ENCODE peak calls at places on chromosomes 7 and 10, in seven cellular contexts. One of them, this sample, is unnamed.

GRCh38 chr7:6260291-6261183 is 11.9 kb downstream of the CYTH3 start:
- DNase-seq in right lobe of liver: no peak
- DNase-seq in fibroblast of lung: peak; percentile 58
- DNase-seq in cardiac muscle cell: peak; percentile 62
- DNase-seq in HepG2: no peak
- DNase-seq in GM23338: no peak
- DNase-seq in adrenal gland: no peak
- DNase-seq in this sample: no peak

GRCh38 chr10:122427280-122427679 is 27.2 kb upstream of the ARMS2 start:
- DNase-seq in GM23338: no peak
- DNase-seq in fibroblast of lung: no peak
- DNase-seq in adrenal gland: no peak
- DNase-seq in HepG2: no peak
- DNase-seq in cardiac muscle cell: no peak
- DNase-seq in right lobe of liver: no peak
- DNase-seq in this sample: no peak

GRCh38 chr7:102872460-102872859 is 40.3 kb upstream of the LRRC17 start:
- DNase-seq in fibroblast of lung: peak; percentile 81
- DNase-seq in cardiac muscle cell: peak; percentile 88
- DNase-seq in adrenal gland: no peak
- DNase-seq in HepG2: no peak
- DNase-seq in GM23338: no peak
- DNase-seq in right lobe of liver: no peak
- DNase-seq in this sample: no peak

GRCh38 chr7:155166673-155167370 is 96.7 kb downstream of the HTR5A start:
- DNase-seq in adrenal gland: peak; percentile 75
- DNase-seq in cardiac muscle cell: peak; percentile 90
- DNase-seq in HepG2: no peak
- DNase-seq in fibroblast of lung: peak; percentile 99
- DNase-seq in GM23338: no peak
- DNase-seq in right lobe of liver: no peak
- DNase-seq in this sample: peak; percentile 69

GRCh38 chr10:80451132-80451531 is 3.0 kb upstream of the TSPAN14 start:
- DNase-seq in fibroblast of lung: no peak
- DNase-seq in HepG2: no peak
- DNase-seq in cardiac muscle cell: no peak
- DNase-seq in right lobe of liver: no peak
- DNase-seq in adrenal gland: no peak
- DNase-seq in GM23338: no peak
- DNase-seq in this sample: no peak

GRCh38 chr10:28721318-28721717 is 44.0 kb downstream of the BAMBI start:
- DNase-seq in GM23338: no peak
- DNase-seq in HepG2: no peak
- DNase-seq in adrenal gland: no peak
- DNase-seq in right lobe of liver: no peak
- DNase-seq in fibroblast of lung: no peak
- DNase-seq in cardiac muscle cell: no peak
- DNase-seq in this sample: no peak

GRCh38 chr7:137669706-137670105 is 177.1 kb downstream of the DGKI start:
- DNase-seq in adrenal gland: no peak
- DNase-seq in fibroblast of lung: no peak
- DNase-seq in HepG2: no peak
- DNase-seq in GM23338: no peak
- DNase-seq in cardiac muscle cell: no peak
- DNase-seq in right lobe of liver: no peak
- DNase-seq in this sample: no peak

GRCh38 chr10:29102233-29102632 is 186.6 kb upstream of the LYZL1 start:
- DNase-seq in fibroblast of lung: no peak
- DNase-seq in cardiac muscle cell: peak; percentile 30
- DNase-seq in right lobe of liver: peak; percentile 58
- DNase-seq in HepG2: no peak
- DNase-seq in GM23338: no peak
- DNase-seq in adrenal gland: no peak
- DNase-seq in this sample: no peak

GRCh38 chr10:9158675-9159074 is 1104.2 kb downstream of the GATA3 start:
- DNase-seq in fibroblast of lung: no peak
- DNase-seq in right lobe of liver: no peak
- DNase-seq in HepG2: no peak
- DNase-seq in cardiac muscle cell: no peak
- DNase-seq in GM23338: no peak
- DNase-seq in adrenal gland: no peak
- DNase-seq in this sample: no peak

GRCh38 chr7:36563706-36564325 is 160.5 kb downstream of the AOAH start:
- DNase-seq in HepG2: no peak
- DNase-seq in GM23338: no peak
- DNase-seq in cardiac muscle cell: peak; percentile 34
- DNase-seq in right lobe of liver: no peak
- DNase-seq in adrenal gland: no peak
- DNase-seq in fibroblast of lung: peak; percentile 46
- DNase-seq in this sample: no peak

GRCh38 chr7:20310963-20311742 is 19.5 kb upstream of the ITGB8 start:
- DNase-seq in adrenal gland: no peak
- DNase-seq in cardiac muscle cell: peak; percentile 77
- DNase-seq in fibroblast of lung: peak; percentile 80
- DNase-seq in right lobe of liver: no peak
- DNase-seq in GM23338: peak; percentile 42
- DNase-seq in HepG2: peak; percentile 25
- DNase-seq in this sample: no peak

GRCh38 chr10:99331207-99331803 is 2.1 kb downstream of the CNNM1 start:
- DNase-seq in GM23338: no peak
- DNase-seq in fibroblast of lung: peak; percentile 31
- DNase-seq in HepG2: peak; percentile 35
- DNase-seq in adrenal gland: no peak
- DNase-seq in cardiac muscle cell: no peak
- DNase-seq in right lobe of liver: no peak
- DNase-seq in this sample: no peak

GRCh38 chr10:120386196-120386595 is 70.8 kb upstream of the PLPP4 start:
- DNase-seq in cardiac muscle cell: no peak
- DNase-seq in GM23338: no peak
- DNase-seq in HepG2: no peak
- DNase-seq in fibroblast of lung: no peak
- DNase-seq in right lobe of liver: no peak
- DNase-seq in adrenal gland: no peak
- DNase-seq in this sample: no peak

GRCh38 chr7:157002819-157003421 is 7.5 kb downstream of the MNX1 start:
- DNase-seq in fibroblast of lung: no peak
- DNase-seq in cardiac muscle cell: no peak
- DNase-seq in HepG2: no peak
- DNase-seq in GM23338: peak; percentile 77
- DNase-seq in adrenal gland: no peak
- DNase-seq in right lobe of liver: no peak
- DNase-seq in this sample: no peak

GRCh38 chr7:157004839-157005455 is 5.5 kb downstream of the MNX1 start:
- DNase-seq in right lobe of liver: no peak
- DNase-seq in adrenal gland: no peak
- DNase-seq in GM23338: peak; percentile 41
- DNase-seq in fibroblast of lung: no peak
- DNase-seq in cardiac muscle cell: no peak
- DNase-seq in HepG2: no peak
- DNase-seq in this sample: no peak

GRCh38 chr7:157005456-157006204 is 4.8 kb downstream of the MNX1 start:
- DNase-seq in right lobe of liver: no peak
- DNase-seq in fibroblast of lung: no peak
- DNase-seq in cardiac muscle cell: no peak
- DNase-seq in HepG2: no peak
- DNase-seq in GM23338: peak; percentile 68
- DNase-seq in adrenal gland: no peak
- DNase-seq in this sample: no peak

GRCh38 chr7:157003445-157004049 is 6.9 kb downstream of the MNX1 start:
- DNase-seq in fibroblast of lung: no peak
- DNase-seq in right lobe of liver: no peak
- DNase-seq in GM23338: peak; percentile 88
- DNase-seq in cardiac muscle cell: no peak
- DNase-seq in HepG2: no peak
- DNase-seq in adrenal gland: no peak
- DNase-seq in this sample: no peak

DNA sequence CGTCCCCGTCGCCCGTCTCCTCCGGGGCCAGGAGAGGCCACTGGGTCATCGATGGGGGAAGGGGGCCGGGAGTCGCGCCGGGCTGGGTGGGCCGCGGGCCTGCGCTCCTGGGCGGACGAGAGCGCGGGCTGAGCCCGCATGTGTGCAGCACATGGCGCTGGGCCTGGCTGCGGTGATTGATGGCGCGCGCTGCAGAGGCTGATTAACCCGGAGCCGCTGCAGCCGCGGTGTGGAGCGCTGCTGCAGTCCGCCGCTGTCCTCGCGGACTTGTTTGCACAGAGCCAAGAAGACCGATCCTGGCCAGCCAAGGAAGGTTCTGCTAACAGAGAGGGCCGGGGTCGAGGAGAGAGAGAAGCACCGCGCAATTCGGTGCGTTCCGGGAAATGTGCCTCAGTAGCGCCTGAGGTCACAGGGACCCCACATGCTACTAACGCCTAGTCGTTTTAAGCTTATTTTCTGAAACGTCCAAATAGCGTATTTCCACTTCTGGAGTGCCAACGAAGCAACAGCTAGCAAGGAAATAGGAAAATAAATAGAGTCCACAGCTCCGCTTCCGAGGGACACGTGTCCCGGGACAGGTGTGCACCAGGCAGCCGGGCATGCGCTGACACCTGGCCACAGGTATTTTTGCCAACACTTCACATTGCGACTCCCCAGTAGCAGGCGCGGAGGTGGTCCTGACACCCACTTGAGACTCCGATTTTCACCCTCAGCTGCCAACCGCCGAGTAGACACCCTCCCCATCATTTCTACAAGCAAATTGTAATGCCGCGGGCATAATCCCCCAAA is 6.2 kb downstream of the MNX1 start:
- DNase-seq in fibroblast of lung: peak; percentile 48
- DNase-seq in GM23338: no peak
- DNase-seq in adrenal gland: no peak
- DNase-seq in right lobe of liver: no peak
- DNase-seq in HepG2: no peak
- DNase-seq in cardiac muscle cell: peak; percentile 49
- DNase-seq in this sample: no peak
- H3K4me3 ChIP-seq in fibroblast of lung: no peak overlapping the region
- H3K4me3 ChIP-seq in GM23338: peak overlapping the region; percentile 48
- H3K4me3 ChIP-seq in adrenal gland: no peak overlapping the region
- H3K4me3 ChIP-seq in right lobe of liver: no peak overlapping the region
- H3K4me3 ChIP-seq in HepG2: no peak overlapping the region
- H3K4me3 ChIP-seq in cardiac muscle cell: no peak overlapping the region
- H3K4me3 ChIP-seq in this sample: no peak overlapping the region

GRCh38 chr7:151342102-151342646 is 562 bp downstream of the NUB1 start:
- DNase-seq in fibroblast of lung: peak; percentile 26
- DNase-seq in HepG2: no peak
- DNase-seq in adrenal gland: no peak
- DNase-seq in right lobe of liver: no peak
- DNase-seq in cardiac muscle cell: no peak
- DNase-seq in GM23338: no peak
- DNase-seq in this sample: no peak
- TF ChIP-seq CTCF in fibroblast of lung: no peak
- TF ChIP-seq CTCF in HepG2: no peak
- TF ChIP-seq CTCF in adrenal gland: no peak
- TF ChIP-seq CTCF in right lobe of liver: no peak
- TF ChIP-seq CTCF in cardiac muscle cell: no peak
- TF ChIP-seq CTCF in GM23338: no peak
- TF ChIP-seq CTCF in this sample: no peak

GRCh38 chr10:82826132-82826531 is 951.1 kb downstream of the NRG3 start:
- DNase-seq in cardiac muscle cell: peak; percentile 59
- DNase-seq in HepG2: no peak
- DNase-seq in fibroblast of lung: peak; percentile 1
- DNase-seq in right lobe of liver: no peak
- DNase-seq in adrenal gland: no peak
- DNase-seq in GM23338: no peak
- DNase-seq in this sample: no peak

DNA sequence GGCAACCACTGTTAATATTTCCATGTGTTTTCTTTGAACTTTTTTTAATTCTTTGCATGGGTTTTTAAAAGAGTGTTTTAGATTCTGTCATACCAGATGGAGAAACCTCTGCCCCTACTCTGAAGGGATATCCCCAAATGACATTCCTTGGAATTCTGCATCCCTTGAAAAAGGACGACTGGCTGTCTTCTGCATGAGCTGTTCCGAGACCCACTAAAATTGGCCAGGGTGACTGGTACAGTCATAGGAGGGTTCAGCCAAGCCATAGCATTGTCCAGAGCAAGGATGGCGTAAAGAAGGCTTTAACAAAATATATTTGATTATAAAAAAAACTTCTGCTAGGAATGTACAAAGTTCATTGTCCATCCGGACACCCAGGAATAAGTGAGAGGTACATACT is 952.9 kb downstream of the NRG3 start:
- DNase-seq in GM23338: no peak
- DNase-seq in fibroblast of lung: no peak
- DNase-seq in HepG2: no peak
- DNase-seq in cardiac muscle cell: no peak
- DNase-seq in right lobe of liver: no peak
- DNase-seq in adrenal gland: no peak
- DNase-seq in this sample: no peak
- H3K4me3 ChIP-seq in GM23338: no peak overlapping the region
- H3K4me3 ChIP-seq in fibroblast of lung: no peak overlapping the region
- H3K4me3 ChIP-seq in HepG2: no peak overlapping the region
- H3K4me3 ChIP-seq in cardiac muscle cell: no peak overlapping the region
- H3K4me3 ChIP-seq in right lobe of liver: no peak overlapping the region
- H3K4me3 ChIP-seq in adrenal gland: no peak overlapping the region
- H3K4me3 ChIP-seq in this sample: no peak overlapping the region

GRCh38 chr7:56105508-56105907 is 768 bp downstream of the CHCHD2 start:
- DNase-seq in HepG2: peak; percentile 73
- DNase-seq in right lobe of liver: peak; percentile 19
- DNase-seq in cardiac muscle cell: peak; percentile 64
- DNase-seq in fibroblast of lung: peak; percentile 84
- DNase-seq in GM23338: no peak
- DNase-seq in adrenal gland: peak; percentile 69
- DNase-seq in this sample: peak; percentile 50
- TF ChIP-seq CTCF in HepG2: no peak
- TF ChIP-seq CTCF in right lobe of liver: no peak
- TF ChIP-seq CTCF in cardiac muscle cell: no peak
- TF ChIP-seq CTCF in fibroblast of lung: no peak
- TF ChIP-seq CTCF in GM23338: no peak
- TF ChIP-seq CTCF in adrenal gland: no peak
- TF ChIP-seq CTCF in this sample: no peak

GRCh38 chr10:95262763-95263518 is 27.9 kb downstream of the PDLIM1 start:
- DNase-seq in GM23338: no peak
- DNase-seq in fibroblast of lung: no peak
- DNase-seq in cardiac muscle cell: no peak
- DNase-seq in HepG2: peak; percentile 81
- DNase-seq in right lobe of liver: no peak
- DNase-seq in adrenal gland: no peak
- DNase-seq in this sample: no peak
- H3K4me3 ChIP-seq in GM23338: no peak overlapping the region
- H3K4me3 ChIP-seq in fibroblast of lung: no peak overlapping the region
- H3K4me3 ChIP-seq in cardiac muscle cell: no peak overlapping the region
- H3K4me3 ChIP-seq in HepG2: no peak overlapping the region
- H3K4me3 ChIP-seq in right lobe of liver: no peak overlapping the region
- H3K4me3 ChIP-seq in adrenal gland: no peak overlapping the region
- H3K4me3 ChIP-seq in this sample: no peak overlapping the region

DNA sequence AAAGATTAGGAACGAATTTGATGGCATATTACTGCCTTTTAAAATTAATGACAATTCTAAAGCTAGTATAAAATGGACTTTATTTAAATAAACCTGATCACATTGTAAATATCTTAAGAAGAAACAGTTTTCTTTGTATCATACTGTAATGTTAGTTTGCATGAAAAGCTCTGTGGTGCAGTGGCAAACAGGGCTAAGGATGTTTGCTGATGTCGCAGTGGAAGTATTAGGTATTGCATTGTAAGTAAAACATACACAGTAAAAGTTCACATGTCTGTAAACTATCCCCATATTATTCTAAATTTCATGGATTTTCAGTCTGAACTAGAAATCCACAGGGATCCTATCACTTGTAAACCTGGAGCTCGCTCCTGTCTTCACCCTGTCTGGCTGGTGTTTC is 252.6 kb upstream of the ZNF32 start:
- DNase-seq in fibroblast of lung: peak; percentile 25
- DNase-seq in right lobe of liver: no peak
- DNase-seq in cardiac muscle cell: peak; percentile 25
- DNase-seq in adrenal gland: no peak
- DNase-seq in GM23338: no peak
- DNase-seq in HepG2: no peak
- DNase-seq in this sample: no peak
- TF ChIP-seq CTCF in fibroblast of lung: peak; percentile 15
- TF ChIP-seq CTCF in right lobe of liver: no peak
- TF ChIP-seq CTCF in cardiac muscle cell: peak; percentile 25
- TF ChIP-seq CTCF in adrenal gland: no peak
- TF ChIP-seq CTCF in GM23338: no peak
- TF ChIP-seq CTCF in HepG2: no peak
- TF ChIP-seq CTCF in this sample: no peak